ENCODE peak calls at places on chromosomes 7 and 10, in five cellular contexts. Z is GM23338, S is esophagus muscularis mucosa, D is stomach, N is fibroblast of the aortic adventitia. E is an unnamed sample.

GRCh38 chr7:47366211-47366610 is 215.7 kb downstream of the TNS3 start:
- DNase-seq in Z (no peak), S (no peak), D (no peak), N (no peak), E (peak)

GRCh38 chr7:2002561-2003450 is 229.9 kb downstream of the MAD1L1 start:
- DNase-seq in Z (no peak), S (no peak), D (no peak), N (no peak), E (no peak)

GRCh38 chr7:17009007-17009719 is 127.4 kb upstream of the AGR3 start:
- DNase-seq in Z (peak), S (no peak), D (no peak), N (peak), E (peak)

GRCh38 chr7:98996162-98996552 is 117.8 kb downstream of the TRRAP start:
- DNase-seq in Z (no peak), S (no peak), D (no peak), N (no peak), E (no peak)

GRCh38 chr10:103685880-103686669 is 169.3 kb downstream of the SH3PXD2A start:
- DNase-seq in Z (peak), S (peak), D (peak), N (peak), E (peak)

GRCh38 chr7:5714657-5715337 is 66.7 kb downstream of the RNF216 start:
- DNase-seq in Z (no peak), S (no peak), D (no peak), N (no peak), E (no peak)

GRCh38 chr7:154372106-154372505 is 319.9 kb downstream of the DPP6 start:
- DNase-seq in Z (no peak), S (no peak), D (no peak), N (no peak), E (no peak)

GRCh38 chr10:69898524-69898923 is 96.8 kb downstream of the COL13A1 start:
- DNase-seq in Z (no peak), S (no peak), D (no peak), N (no peak), E (no peak)

GRCh38 chr7:5591547-5591899 is 167.9 kb upstream of the TNRC18 start:
- DNase-seq in Z (peak), S (no peak), D (peak), N (peak), E (no peak)

DNA sequence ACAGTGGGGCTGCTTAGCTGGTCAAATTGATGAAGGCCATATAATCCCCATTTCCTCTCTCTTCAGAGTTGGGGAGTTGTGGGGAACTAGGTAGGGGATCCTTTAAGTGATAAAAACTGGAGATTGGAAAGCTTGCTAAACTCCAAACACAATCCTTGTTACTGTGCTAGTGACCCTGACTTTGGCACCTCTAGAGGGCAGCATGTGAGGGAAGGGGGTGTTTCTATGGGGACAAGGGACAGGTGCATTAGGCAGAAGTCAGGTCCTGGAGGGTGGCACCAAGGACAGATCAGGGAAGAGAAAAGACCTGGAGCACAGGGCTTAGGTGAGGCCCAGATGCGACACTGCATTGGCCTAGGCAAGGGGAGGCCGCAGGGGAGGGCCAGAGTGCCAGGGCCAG is 66.9 kb downstream of the CDHR3 start:
- DNase-seq in Z (peak), S (no peak), D (no peak), N (no peak), E (no peak)
- TF ChIP-seq CTCF in Z (peak), S (no peak), D (no peak), N (no peak), E (no peak)

DNA sequence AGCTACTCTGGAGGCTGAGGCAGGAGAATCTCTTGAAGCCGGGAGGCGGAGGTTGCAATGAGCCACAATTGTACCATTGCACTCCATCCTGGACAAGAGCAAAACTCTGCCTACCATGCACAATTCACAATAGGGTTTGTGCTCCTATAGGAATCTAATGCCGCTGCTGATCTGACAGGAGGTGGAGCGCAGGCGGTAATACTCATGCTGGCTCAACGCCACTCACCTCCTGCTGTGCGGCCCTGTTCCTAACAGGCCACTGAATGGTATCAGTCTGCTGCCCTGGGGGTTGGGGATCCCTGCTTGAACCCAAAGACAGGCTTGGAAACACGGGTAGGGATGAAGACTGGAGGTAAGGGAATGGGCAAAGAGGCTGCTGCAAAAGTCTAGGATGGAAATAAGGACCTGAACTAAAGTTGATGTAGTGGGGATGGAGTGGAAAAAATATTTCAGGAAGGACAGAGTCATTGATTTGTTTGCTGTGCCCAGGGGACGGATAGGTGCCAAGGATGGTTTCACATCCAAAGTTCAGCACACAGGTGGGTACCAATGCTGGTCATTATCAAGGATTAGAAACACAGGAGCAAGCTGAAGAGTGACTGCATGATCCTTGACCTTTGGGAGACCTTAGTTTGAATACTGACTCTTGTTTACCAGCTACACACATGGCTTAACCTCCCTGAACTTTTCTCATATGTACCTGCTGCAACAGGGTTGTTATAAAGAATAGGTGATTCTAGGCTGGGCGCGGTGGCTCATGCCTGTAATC is 2.2 kb downstream of the MRPS17 start:
- DNase-seq in Z (no peak), S (no peak), D (no peak), N (no peak), E (no peak)
- TF ChIP-seq CTCF in Z (no peak), S (no peak), D (no peak), N (no peak), E (no peak)

GRCh38 chr7:102914585-102914984 is 1.8 kb downstream of the LRRC17 start:
- DNase-seq in Z (peak), S (no peak), D (no peak), N (peak), E (no peak)

GRCh38 chr7:102916881-102917280 is 4.1 kb downstream of the LRRC17 start:
- DNase-seq in Z (peak), S (no peak), D (no peak), N (peak), E (no peak)

GRCh38 chr7:102916426-102916825 is 3.6 kb downstream of the LRRC17 start:
- DNase-seq in Z (no peak), S (no peak), D (no peak), N (peak), E (peak)

GRCh38 chr7:102918865-102919264 is 6.1 kb downstream of the LRRC17 start:
- DNase-seq in Z (no peak), S (no peak), D (no peak), N (peak), E (no peak)

GRCh38 chr7:102917436-102918353 is 4.9 kb downstream of the LRRC17 start:
- DNase-seq in Z (peak), S (no peak), D (no peak), N (peak), E (no peak)
- TF ChIP-seq CTCF in Z (peak), S (no peak), D (no peak), N (no peak), E (no peak)

DNA sequence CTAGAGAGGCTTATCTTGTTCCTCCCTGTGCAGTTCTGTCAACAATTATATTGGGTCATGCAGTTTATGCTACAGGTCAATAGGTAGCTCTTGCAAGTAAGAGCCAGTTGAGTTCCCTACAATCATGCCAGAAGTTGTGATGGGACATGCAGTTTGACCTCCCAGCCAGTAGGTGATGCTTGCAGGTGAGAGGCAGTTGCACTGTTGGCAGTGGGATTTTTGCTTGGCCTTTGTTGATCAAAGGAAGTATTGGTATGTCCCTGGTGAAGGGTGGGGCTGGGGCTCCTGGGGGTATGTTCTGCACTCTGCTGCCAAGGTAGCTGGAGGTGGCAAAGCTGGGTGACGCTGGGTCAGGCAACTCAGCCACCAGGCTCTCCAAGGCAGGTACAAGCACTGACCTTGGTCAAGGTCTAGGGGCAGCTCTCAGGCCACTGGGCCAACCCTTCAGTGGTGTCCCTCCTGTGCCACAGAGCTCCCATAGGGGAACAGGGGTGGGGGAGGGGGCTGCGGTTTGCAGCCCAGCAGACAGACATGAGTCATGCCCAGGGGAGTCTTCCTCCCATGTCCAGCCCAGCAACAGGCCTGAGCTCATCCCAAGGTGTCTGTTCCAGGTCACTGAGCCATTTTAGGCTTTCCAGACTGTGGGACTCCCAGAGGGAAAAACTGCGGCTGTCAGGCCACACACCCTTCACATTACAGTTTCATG is 43.3 kb downstream of the MEOX2 start:
- DNase-seq in Z (peak), S (no peak), D (no peak), N (no peak), E (no peak)
- TF ChIP-seq CTCF in Z (peak), S (no peak), D (no peak), N (no peak), E (no peak)

GRCh38 chr10:43197834-43198681 is 59.8 kb downstream of the CSGALNACT2 start:
- DNase-seq in Z (peak), S (no peak), D (peak), N (no peak), E (no peak)
- TF ChIP-seq CTCF in Z (peak), S (no peak), D (no peak), N (peak), E (peak)

GRCh38 chr7:139066315-139066714 is 30.5 kb upstream of the ZC3HAV1L start:
- DNase-seq in Z (no peak), S (no peak), D (no peak), N (no peak), E (no peak)
- TF ChIP-seq CTCF in Z (no peak), S (no peak), D (no peak), N (no peak), E (no peak)

GRCh38 chr7:152078025-152078424 is 52.6 kb downstream of the GALNT11 start:
- DNase-seq in Z (no peak), S (no peak), D (no peak), N (no peak), E (no peak)

GRCh38 chr7:152073352-152073751 is 47.9 kb downstream of the GALNT11 start:
- DNase-seq in Z (no peak), S (no peak), D (no peak), N (no peak), E (no peak)

GRCh38 chr7:152074673-152075072 is 49.2 kb downstream of the GALNT11 start:
- DNase-seq in Z (peak), S (no peak), D (no peak), N (no peak), E (no peak)

GRCh38 chr7:152076940-152077933 is 51.8 kb downstream of the GALNT11 start:
- DNase-seq in Z (no peak), S (no peak), D (no peak), N (peak), E (peak)

GRCh38 chr7:152076324-152076821 is 50.9 kb downstream of the GALNT11 start:
- DNase-seq in Z (peak), S (no peak), D (peak), N (peak), E (peak)
- TF ChIP-seq CTCF in Z (peak), S (no peak), D (no peak), N (peak), E (peak)

DNA sequence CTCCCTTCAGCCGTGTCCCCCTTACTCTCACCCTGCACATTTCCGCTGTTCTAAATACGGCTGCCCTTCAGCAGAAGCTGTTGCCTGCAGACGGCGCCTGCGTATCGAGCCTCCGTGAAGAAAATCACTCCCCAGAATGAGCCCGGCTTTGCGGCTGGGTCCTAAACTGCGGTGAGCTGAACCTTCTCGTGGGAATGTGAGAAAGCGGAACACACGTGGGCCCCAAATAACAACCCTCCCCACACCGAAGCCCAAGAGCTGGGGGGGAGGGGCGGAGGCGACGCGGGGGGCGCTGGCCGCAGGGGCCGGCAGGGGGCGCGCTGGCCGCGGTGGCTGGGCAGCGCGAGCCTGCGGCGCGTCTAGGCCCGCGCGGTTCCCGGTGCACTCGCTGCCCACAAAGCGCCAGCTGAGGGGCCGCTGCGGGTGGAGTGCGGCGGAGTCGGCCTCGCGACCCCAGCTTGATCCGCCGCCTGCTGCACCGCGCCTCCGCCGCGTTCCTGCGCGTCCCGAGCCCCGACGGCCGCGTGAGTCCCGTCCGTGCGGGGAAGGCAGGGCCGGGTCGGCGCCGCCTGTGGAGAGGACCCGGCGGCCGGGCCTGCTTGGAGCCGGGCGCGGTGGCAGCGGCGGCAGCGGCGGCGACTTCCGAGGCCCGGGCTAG is at the start of gene ZNF398:
- DNase-seq in Z (peak), S (peak), D (peak), N (peak), E (peak)
- TF ChIP-seq CTCF in Z (peak), S (peak), D (no peak), N (peak), E (peak)

GRCh38 chr7:18902892-18903291 is 214.5 kb downstream of the TWIST1 start:
- DNase-seq in Z (no peak), S (no peak), D (no peak), N (peak), E (peak)

GRCh38 chr7:18901351-18901750 is 216.1 kb downstream of the TWIST1 start:
- DNase-seq in Z (no peak), S (no peak), D (no peak), N (peak), E (no peak)

GRCh38 chr7:18901881-18902280 is 215.6 kb downstream of the TWIST1 start:
- DNase-seq in Z (no peak), S (no peak), D (no peak), N (peak), E (no peak)

GRCh38 chr7:18903676-18904075 is 213.8 kb downstream of the TWIST1 start:
- DNase-seq in Z (no peak), S (no peak), D (no peak), N (peak), E (no peak)

DNA sequence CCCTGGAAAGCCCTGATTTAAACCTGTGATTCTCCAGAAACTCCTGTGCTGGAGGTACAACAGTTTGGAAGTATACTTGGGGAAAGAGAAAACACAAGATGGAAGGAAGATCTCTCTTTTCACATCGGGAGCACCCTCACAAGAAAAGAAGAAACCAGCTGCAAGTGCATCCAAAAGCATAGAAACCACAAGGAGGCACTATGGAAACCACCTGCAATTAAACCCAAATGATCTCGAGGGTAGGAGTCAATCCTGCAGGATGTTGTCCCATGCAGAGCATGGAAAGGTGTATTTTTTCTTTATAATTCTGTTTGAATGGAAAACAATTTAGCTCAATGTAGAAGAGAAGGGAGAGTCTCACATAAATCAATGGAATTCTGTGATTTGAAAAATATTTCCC is 210.5 kb downstream of the TWIST1 start:
- DNase-seq in Z (peak), S (no peak), D (no peak), N (no peak), E (no peak)
- TF ChIP-seq CTCF in Z (peak), S (no peak), D (no peak), N (no peak), E (no peak)